ENCODE peak calls at places on chromosomes 2 and 18, in six cellular contexts. F, H, I, M, Z and G are unnamed samples.

GRCh38 chr2:457792-458430 is 170.0 kb upstream of the ALKAL2 start:
- DNase-seq in F (no peak), H (no peak), I (no peak), M (no peak), Z (no peak), G (no peak)

GRCh38 chr2:11773747-11774536 is 27.5 kb downstream of the LPIN1 start:
- DNase-seq in F (no peak), H (no peak), I (no peak), M (no peak), Z (no peak), G (no peak)

GRCh38 chr2:60507211-60507810 is 46.1 kb downstream of the BCL11A start:
- DNase-seq in F (no peak), H (no peak), I (no peak), M (peak), Z (no peak), G (no peak)

GRCh38 chr2:241052677-241053360 is 49.3 kb downstream of the MTERF4 start:
- DNase-seq in F (no peak), H (no peak), I (no peak), M (no peak), Z (no peak), G (no peak)

GRCh38 chr2:38975009-38975408 is 85.3 kb downstream of the ARHGEF33 start:
- DNase-seq in F (no peak), H (no peak), I (no peak), M (no peak), Z (no peak), G (no peak)

GRCh38 chr18:62399781-62400308 is 74.7 kb downstream of the TNFRSF11A start:
- DNase-seq in F (no peak), H (no peak), I (no peak), M (peak), Z (no peak), G (no peak)

GRCh38 chr2:235055891-235056516 is 104.2 kb downstream of the SH3BP4 start:
- DNase-seq in F (no peak), H (no peak), I (no peak), M (peak), Z (no peak), G (peak)

GRCh38 chr2:205785507-205786222 is 103.4 kb downstream of the NRP2 start:
- DNase-seq in F (no peak), H (peak), I (no peak), M (no peak), Z (no peak), G (peak)

GRCh38 chr2:240762971-240763370 is 57.0 kb downstream of the KIF1A start:
- DNase-seq in F (no peak), H (no peak), I (no peak), M (no peak), Z (no peak), G (no peak)

GRCh38 chr2:101736861-101737291 is 39.4 kb downstream of the MAP4K4 start:
- DNase-seq in F (no peak), H (peak), I (no peak), M (peak), Z (no peak), G (peak)

GRCh38 chr2:29475446-29476006 is 360.3 kb downstream of the CLIP4 start:
- DNase-seq in F (no peak), H (no peak), I (no peak), M (no peak), Z (no peak), G (no peak)

GRCh38 chr2:177334940-177335543 is 57.5 kb upstream of the AGPS start:
- DNase-seq in F (peak), H (peak), I (no peak), M (peak), Z (no peak), G (peak)

GRCh38 chr2:88239781-88240180 is 69.6 kb downstream of the THNSL2 start:
- DNase-seq in F (no peak), H (no peak), I (no peak), M (no peak), Z (peak), G (no peak)

GRCh38 chr18:8525692-8526091 is 83.5 kb upstream of the RAB12 start:
- DNase-seq in F (no peak), H (no peak), I (no peak), M (no peak), Z (no peak), G (no peak)

DNA sequence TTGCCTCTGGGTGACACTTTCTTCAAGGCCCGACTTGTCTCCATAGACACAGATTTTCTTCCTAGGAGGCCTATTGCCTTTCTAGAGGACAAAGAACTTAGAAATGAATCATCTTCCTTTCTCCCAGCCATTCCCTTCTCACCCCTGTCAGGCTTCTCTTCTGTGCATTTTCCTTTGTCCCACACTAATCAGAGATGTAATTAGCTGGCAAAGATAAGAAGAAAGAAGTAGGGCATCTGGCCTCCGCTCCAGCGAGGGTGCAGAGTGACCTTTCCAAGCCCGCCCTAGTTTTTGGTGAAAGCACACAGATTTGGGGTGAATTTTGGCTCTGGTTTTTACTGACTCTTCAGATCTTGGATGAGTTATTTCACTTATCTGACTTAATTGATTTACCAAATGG is 626.6 kb downstream of the ZEB2 start:
- DNase-seq in F (no peak), H (no peak), I (no peak), M (no peak), Z (no peak), G (no peak)
- H3K4me3 ChIP-seq in F (no peak), H (no peak), I (no peak), M (no peak), Z (no peak), G (no peak)

DNA sequence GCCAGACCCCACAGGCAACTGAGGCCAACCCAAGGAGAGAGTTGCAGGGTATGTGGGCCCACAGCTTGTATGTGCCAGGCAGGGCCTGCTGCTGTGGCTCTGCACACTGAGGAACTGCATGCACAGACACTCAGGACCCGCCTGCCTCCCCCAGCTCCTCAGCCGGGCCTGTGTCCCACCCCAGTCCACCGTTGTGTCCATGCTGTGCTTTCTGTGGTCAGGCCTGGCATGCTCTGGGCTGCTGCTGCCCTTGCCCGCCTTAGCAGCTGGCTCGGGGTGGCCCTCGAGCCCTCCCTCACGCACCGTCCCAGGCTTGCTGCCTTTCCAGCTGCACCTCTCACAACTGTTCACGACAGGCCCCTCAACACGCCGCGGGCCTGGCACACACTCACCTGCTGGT is 4.1 kb downstream of the GYPC start:
- DNase-seq in F (no peak), H (no peak), I (no peak), M (no peak), Z (no peak), G (no peak)
- TF ChIP-seq CTCF in F (no peak), H (no peak), I (no peak), M (no peak), Z (no peak), G (no peak)

GRCh38 chr2:108619916-108620620 is 85.8 kb downstream of the LIMS1 start:
- DNase-seq in F (no peak), H (no peak), I (no peak), M (no peak), Z (no peak), G (no peak)

GRCh38 chr2:108620656-108621055 is 86.4 kb downstream of the LIMS1 start:
- DNase-seq in F (no peak), H (no peak), I (no peak), M (no peak), Z (no peak), G (no peak)

GRCh38 chr2:108623616-108624015 is 89.3 kb downstream of the LIMS1 start:
- DNase-seq in F (no peak), H (peak), I (no peak), M (peak), Z (no peak), G (no peak)

GRCh38 chr2:108621689-108622681 is 87.7 kb downstream of the LIMS1 start:
- DNase-seq in F (no peak), H (no peak), I (no peak), M (no peak), Z (no peak), G (no peak)

DNA sequence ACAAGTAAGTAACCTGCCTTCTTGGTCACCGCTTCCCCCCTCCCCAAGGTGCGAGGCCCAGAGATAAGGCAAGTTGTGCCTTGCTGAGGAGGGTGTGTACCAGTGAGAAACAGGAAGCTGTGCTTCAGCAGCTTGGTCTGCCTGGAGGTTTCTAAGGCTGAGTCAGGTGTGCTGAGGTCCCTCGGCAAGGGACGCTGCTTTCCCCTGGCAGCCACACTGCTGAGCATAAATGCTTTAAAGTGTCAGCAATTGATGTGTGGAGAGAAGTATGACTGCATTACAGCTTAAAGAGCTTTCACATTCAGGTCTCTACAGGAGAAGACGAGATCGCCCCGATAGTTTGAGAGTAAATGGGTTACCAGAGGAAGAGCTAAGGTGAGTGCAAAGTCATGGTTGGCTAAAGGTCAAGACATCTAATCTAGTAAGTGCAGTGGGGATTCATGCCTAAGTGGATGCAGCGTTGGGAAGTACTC is 86.9 kb downstream of the LIMS1 start:
- DNase-seq in F (no peak), H (peak), I (no peak), M (peak), Z (peak), G (no peak)
- H3K4me3 ChIP-seq in F (no peak), H (no peak), I (peak), M (no peak), Z (peak), G (no peak)

GRCh38 chr18:33184918-33185317 is 255.6 kb downstream of the CCDC178 start:
- DNase-seq in F (no peak), H (no peak), I (no peak), M (no peak), Z (no peak), G (no peak)
- TF ChIP-seq CTCF in F (no peak), H (no peak), I (no peak), M (no peak), Z (no peak), G (no peak)

DNA sequence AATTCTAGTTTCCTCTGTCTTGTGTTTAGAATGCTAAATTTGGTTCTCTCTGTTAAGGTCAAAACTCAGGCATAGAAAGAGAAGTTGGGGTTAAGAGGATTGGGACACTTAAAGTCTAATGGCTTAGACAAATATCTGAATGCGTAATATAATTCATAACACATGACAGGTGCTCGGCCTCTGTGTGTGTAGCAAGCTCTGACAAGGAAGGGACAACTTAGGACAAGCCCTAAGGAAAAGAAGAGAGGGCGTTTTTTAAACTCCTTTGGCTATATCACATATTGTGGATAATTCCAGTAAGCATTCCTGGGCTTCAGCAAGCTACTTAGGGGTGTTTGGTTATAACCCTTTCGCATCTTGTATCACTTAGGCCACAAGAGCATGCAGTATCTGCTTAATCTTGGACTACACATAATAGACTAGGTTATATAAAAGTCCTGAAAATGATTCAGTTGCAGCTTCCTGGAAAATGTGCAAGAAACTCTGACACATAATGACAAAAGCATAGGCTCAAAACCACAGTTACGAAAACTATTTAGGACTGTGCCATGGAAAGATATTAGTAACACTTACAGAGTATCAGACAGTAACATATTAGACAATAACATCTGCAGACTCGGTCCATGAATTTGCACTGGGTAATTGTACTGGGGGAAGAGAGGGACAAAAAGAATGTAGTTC is 16.0 kb upstream of the CREB1 start:
- DNase-seq in F (no peak), H (peak), I (no peak), M (peak), Z (no peak), G (peak)
- H3K4me3 ChIP-seq in F (no peak), H (no peak), I (no peak), M (no peak), Z (no peak), G (no peak)

DNA sequence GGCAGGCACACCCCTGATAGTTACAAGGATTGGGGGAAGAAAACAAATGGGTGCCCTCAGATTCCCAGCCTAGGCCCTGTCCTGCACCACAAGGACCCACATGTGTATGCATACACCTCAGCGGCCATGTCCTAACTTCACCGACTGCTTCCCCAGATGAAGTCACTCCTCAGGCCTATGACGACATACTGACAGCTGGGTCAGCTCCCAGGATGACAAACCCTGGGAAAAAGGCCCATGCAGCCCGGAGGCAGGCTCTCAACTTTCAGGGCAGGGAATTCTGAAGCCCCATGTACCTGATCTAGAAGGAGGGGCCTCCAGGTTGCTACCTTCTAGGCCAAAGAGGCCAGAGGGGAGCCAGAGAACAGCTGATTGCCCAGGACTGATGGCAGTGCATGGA is 11.0 kb upstream of the PLEKHM3 start:
- DNase-seq in F (no peak), H (peak), I (no peak), M (no peak), Z (no peak), G (no peak)
- TF ChIP-seq CTCF in F (no peak), H (no peak), I (no peak), M (no peak), Z (no peak), G (no peak)